ENCODE peak calls at places on chromosomes 4 and X, in four cellular contexts. L is HepG2, S is K562, H is GM12878. V is an unnamed sample.

GRCh38 chr4:105060628-105061027 is 86.0 kb upstream of the TET2 start:
- DNase-seq in S (no peak), H (peak; percentile 98), L (no peak), V (no peak)

GRCh38 chrX:146363919-146364318 is 445.7 kb upstream of the CXorf51B start:
- DNase-seq in H (no peak), L (no peak), S (no peak), V (no peak)

GRCh38 chrX:153595387-153595786 is 3.6 kb downstream of the CCNQ start:
- DNase-seq in L (no peak), S (no peak), H (no peak), V (no peak)

GRCh38 chr4:6467600-6467999 is 4.8 kb downstream of the PPP2R2C start:
- DNase-seq in S (no peak), L (no peak), H (no peak), V (no peak)

GRCh38 chr4:152950402-152951274 is 14.5 kb downstream of the FHDC1 start:
- DNase-seq in L (no peak), S (no peak), H (no peak), V (no peak)

GRCh38 chrX:19689170-19689814 is 174.0 kb upstream of the MAP3K15 start:
- DNase-seq in S (no peak), H (no peak), L (no peak), V (no peak)

GRCh38 chrX:1561164-1561563 is 24.2 kb upstream of the P2RY8 start:
- DNase-seq in H (no peak), S (no peak), L (no peak), V (no peak)

GRCh38 chr4:15238720-15239119 is 189.1 kb upstream of the C1QTNF7 start:
- DNase-seq in H (no peak), S (peak; percentile 22), L (peak; percentile 5), V (peak; percentile 59)

GRCh38 chrX:114162068-114162735 is 421.7 kb upstream of the HTR2C start:
- DNase-seq in L (peak; percentile 0), S (no peak), H (no peak), V (peak; percentile 54)

GRCh38 chr4:112060212-112060611 is 85.0 kb upstream of the FAM241A start:
- DNase-seq in S (no peak), L (peak; percentile 7), H (no peak), V (peak; percentile 43)

GRCh38 chr4:47342796-47343195 is 120.7 kb downstream of the COMMD8 start:
- DNase-seq in H (no peak), S (no peak), L (no peak), V (no peak)

GRCh38 chr4:122555216-122555615 is 65.7 kb downstream of the IL21 start:
- DNase-seq in H (no peak), L (no peak), S (no peak), V (no peak)

GRCh38 chr4:19774690-19775256 is 476.9 kb upstream of the SLIT2 start:
- DNase-seq in S (no peak), H (no peak), L (no peak), V (no peak)

GRCh38 chr4:74635490-74636123 is 158.7 kb downstream of the BTC start:
- DNase-seq in L (no peak), S (no peak), H (no peak), V (no peak)
- TF ChIP-seq SP1 in L (no peak), S (no peak), H (no peak), V (no peak)

GRCh38 chrX:11886745-11887144 is 128.7 kb downstream of the MSL3 start:
- DNase-seq in H (no peak), S (no peak), L (no peak), V (no peak)
- TF ChIP-seq BHLHE40 in H (no peak), S (no peak), L (no peak), V (no peak)

DNA sequence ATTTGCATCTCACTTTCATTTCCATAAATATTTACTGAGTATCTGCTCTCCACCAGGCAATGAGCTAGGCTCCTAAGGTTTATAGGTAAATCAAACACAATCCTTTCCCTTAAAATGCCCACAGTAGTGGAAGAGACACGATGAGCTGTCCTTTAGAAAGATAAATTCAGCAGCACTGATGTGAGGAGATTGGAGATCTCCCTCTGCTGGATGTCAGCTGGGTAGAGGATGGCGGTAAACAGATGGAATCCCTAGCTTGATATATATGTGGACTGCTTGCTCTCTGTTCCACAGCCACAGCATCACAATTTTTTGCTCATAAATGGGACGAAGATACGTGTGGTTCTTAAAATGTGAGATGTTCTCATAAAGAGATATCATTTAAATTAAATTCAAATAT is 216.4 kb upstream of the RASGEF1B start:
- DNase-seq in L (no peak), S (no peak), H (no peak), V (no peak)
- TF ChIP-seq SP1 in L (no peak), S (no peak), H (no peak), V (no peak)

GRCh38 chr4:133483600-133484246 is 334.6 kb downstream of the PCDH10 start:
- DNase-seq in H (no peak), L (peak; percentile 43), S (no peak), V (no peak)
- TF ChIP-seq BHLHE40 in H (no peak), L (no peak), S (no peak), V (no peak)

DNA sequence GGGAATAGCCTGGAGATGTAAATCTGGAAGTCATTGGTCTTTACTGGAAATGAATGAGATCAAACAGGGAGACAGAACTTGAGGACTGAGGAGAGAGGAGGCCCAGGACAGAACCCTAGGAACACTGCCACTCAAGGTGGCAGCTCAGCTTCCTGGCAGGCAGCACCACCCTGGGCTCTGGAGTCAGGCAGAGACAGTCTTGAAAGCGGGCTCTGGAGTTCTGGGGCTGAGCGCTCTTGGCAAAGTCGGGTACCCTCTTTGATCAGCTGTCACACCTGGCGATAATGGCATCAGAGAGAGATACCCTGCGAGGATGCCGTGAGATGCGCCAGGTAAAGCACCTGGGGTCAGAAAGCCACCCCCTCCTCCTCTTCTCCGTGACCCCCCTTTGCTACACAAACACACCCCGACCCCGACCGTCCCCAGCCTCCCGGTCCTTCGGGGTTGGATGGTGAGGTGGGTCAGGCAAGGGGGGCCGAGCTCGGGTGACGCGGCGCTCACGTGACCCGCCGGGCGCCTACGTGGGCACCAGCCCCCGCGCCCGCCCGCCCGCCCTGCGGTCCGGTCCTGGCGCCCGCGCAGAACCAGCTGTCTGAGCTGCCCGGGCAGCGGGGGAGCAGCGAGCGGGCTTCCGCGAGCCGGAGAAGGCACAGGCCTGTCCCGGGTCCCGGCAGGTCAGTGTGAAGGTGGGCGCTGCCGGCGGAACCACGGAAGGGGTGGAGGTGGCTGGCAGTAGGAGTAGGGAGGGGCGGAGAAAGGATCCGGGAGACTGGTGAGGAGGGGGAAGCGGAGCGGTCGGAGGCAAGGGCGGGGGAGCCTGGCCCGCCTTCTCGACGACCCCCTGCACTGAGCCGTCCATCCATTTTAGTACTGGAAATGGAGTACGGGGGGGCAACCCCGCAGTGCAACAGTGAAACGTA is at the start of gene TCEAL3:
- DNase-seq in S (no peak), L (no peak), H (no peak), V (no peak)
- TF ChIP-seq SP1 in S (no peak), L (no peak), H (no peak), V (no peak)

GRCh38 chr4:157043131-157043530 is 32.8 kb upstream of the GLRB start:
- DNase-seq in S (no peak), L (peak; percentile 2), H (no peak), V (peak; percentile 10)
- TF ChIP-seq BHLHE40 in S (no peak), L (no peak), H (no peak), V (no peak)

DNA sequence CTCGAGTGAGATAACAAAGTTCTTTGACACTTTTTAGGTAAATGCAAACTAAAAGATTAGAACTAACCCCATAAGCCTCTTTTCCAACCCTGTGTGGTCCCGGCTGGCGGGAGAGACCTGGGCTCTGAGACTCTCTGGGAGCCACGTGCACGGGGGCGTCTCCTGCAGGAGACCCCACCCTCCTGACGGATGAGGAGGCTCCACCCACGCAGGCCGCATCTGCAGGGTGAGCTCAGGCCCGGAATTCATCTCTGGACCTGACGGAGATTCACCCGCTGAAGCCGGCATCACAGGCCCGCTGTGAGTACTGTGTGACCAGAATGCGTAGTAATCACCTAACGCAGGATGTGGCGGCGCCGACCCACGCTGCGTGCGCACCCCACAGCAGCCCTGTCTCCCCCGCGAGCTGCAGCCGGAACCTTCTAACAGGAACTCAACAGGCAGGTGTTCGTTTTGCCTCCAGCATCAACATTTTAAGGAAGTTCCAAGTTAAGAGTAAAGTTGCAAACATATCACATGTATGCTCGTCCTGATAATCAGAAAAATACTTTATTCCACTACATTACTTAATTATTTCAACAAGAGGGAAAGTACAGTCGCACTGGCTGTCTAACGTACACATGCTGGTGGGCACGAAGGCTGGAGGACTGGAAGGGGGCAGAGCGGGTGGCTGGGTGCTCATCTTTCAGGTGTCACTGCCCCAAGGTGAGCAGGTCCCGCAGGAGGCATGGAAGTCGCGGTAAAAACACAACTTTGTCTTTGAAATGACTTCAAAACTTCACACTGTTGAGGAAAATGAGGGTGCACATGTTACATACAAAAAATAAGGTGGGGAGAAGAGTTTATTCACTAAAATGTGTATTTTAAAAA is 44.5 kb downstream of the FGFRL1 start:
- DNase-seq in H (no peak), S (peak; percentile 87), L (no peak), V (no peak)
- TF ChIP-seq SP1 in H (no peak), S (no peak), L (no peak), V (no peak)

DNA sequence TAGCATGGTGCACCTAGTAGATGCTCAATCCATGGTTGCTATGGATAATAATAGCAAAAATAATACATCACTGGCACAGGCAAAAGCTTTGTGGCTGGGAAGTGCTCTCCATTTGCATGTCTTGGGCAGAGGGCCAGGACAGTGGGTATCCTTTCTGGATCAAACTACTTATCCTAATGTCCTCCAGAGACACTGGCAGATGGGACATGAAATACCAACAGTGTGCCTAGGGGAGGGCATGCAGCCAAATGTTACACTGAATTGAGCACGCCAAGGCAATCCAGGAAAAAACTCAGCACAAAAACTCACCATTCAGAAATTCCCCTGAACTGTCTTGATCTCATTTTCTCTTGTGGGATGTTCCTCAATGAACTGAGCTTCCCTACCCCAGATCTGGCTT is 98.6 kb upstream of the SCML1 start:
- DNase-seq in L (no peak), S (no peak), H (no peak), V (no peak)
- TF ChIP-seq BHLHE40 in L (no peak), S (no peak), H (no peak), V (no peak)

GRCh38 chr4:156523991-156524390 is 447.6 kb downstream of the PDGFC start:
- DNase-seq in S (no peak), L (no peak), H (no peak), V (no peak)
- TF ChIP-seq SP1 in S (no peak), L (no peak), H (no peak), V (no peak)